ENCODE peak calls at places on chromosomes 12 and 14, in four cellular contexts. V is NCI-H1417, M is brain pericyte, A is NCI-H510A treated with DMSO at 0.1 percent for 48 hours. Q is an unnamed sample.

GRCh38 chr12:106416273-106416672 is 58.7 kb downstream of the POLR3B start:
- DNase-seq in V (no peak), M (no peak), A (no peak), Q (no peak)

GRCh38 chr14:60981626-60982455 is 796 bp downstream of the SLC38A6 start:
- DNase-seq in V (peak; percentile 34), M (peak; percentile 18), A (peak; percentile 14), Q (peak; percentile 15)

GRCh38 chr14:90087433-90087832 is 25.6 kb downstream of the KCNK13 start:
- DNase-seq in V (no peak), M (no peak), A (no peak), Q (no peak)

GRCh38 chr12:107374136-107374535 is 280.8 kb upstream of the CRY1 start:
- DNase-seq in V (no peak), M (no peak), A (no peak), Q (no peak)

GRCh38 chr14:68268719-68269118 is 449.1 kb downstream of the RAD51B start:
- DNase-seq in V (no peak), M (no peak), A (no peak), Q (no peak)

GRCh38 chr14:105177082-105177481 is 4.0 kb downstream of the NUDT14 start:
- DNase-seq in V (no peak), M (no peak), A (no peak), Q (no peak)

GRCh38 chr12:46647034-46647433 is 178.8 kb downstream of the SLC38A4 start:
- DNase-seq in V (no peak), M (no peak), A (no peak), Q (no peak)

GRCh38 chr12:25653487-25654175 is 100.5 kb upstream of the LMNTD1 start:
- DNase-seq in V (no peak), M (no peak), A (peak; percentile 37), Q (no peak)

GRCh38 chr14:104666981-104667380 is 22.4 kb upstream of the INF2 start:
- DNase-seq in V (no peak), M (no peak), A (no peak), Q (no peak)

GRCh38 chr14:100994082-100994481 is 90.6 kb upstream of the RTL1 start:
- DNase-seq in V (no peak), M (no peak), A (no peak), Q (no peak)

GRCh38 chr12:32846053-32846452 is 50.5 kb downstream of the PKP2 start:
- DNase-seq in V (no peak), M (no peak), A (no peak), Q (no peak)

GRCh38 chr14:25396128-25396527 is 346.2 kb upstream of the STXBP6 start:
- DNase-seq in V (no peak), M (no peak), A (no peak), Q (no peak)

GRCh38 chr12:14514154-14514842 is 53.4 kb downstream of the PLBD1 start:
- DNase-seq in V (peak; percentile 46), M (no peak), A (peak; percentile 95), Q (peak; percentile 43)

GRCh38 chr12:93650626-93651025 is 26.5 kb upstream of the CRADD start:
- DNase-seq in V (no peak), M (no peak), A (no peak), Q (no peak)

GRCh38 chr14:103879570-103880333 is 32.4 kb upstream of the PPP1R13B start:
- DNase-seq in V (no peak), M (no peak), A (no peak), Q (no peak)

GRCh38 chr12:70264067-70264867 is 21.0 kb downstream of the CNOT2 start:
- DNase-seq in V (no peak), M (no peak), A (no peak), Q (no peak)

GRCh38 chr14:71242237-71242748 is 335.0 kb downstream of the PCNX1 start:
- DNase-seq in V (no peak), M (no peak), A (no peak), Q (no peak)

Q was measured in NCI-H2029.